ENCODE peak calls at places on chromosomes 13 and 19, in five cellular contexts. N, F, Z, S and B are unnamed samples.

GRCh38 chr13:106499905-106500304 is 35.6 kb downstream of the EFNB2 start:
- DNase-seq in N (no peak), F (no peak), Z (no peak), S (peak; percentile 66), B (no peak)

GRCh38 chr13:73578251-73578875 is 519.6 kb downstream of the KLF5 start:
- DNase-seq in N (no peak), F (no peak), Z (no peak), S (peak; percentile 47), B (no peak)

GRCh38 chr19:4043966-4044365 is 22.7 kb downstream of the ZBTB7A start:
- DNase-seq in N (no peak), F (no peak), Z (no peak), S (no peak), B (no peak)

GRCh38 chr19:3710265-3710812 is 2.2 kb downstream of the TJP3 start:
- DNase-seq in N (peak; percentile 15), F (peak; percentile 82), Z (no peak), S (peak; percentile 68), B (no peak)

GRCh38 chr13:76019421-76020044 is 383.4 kb downstream of the LMO7 start:
- DNase-seq in N (no peak), F (no peak), Z (peak; percentile 59), S (no peak), B (no peak)

GRCh38 chr13:27621366-27622101 is at the start of gene POLR1D:
- DNase-seq in N (peak; percentile 60), F (peak; percentile 38), Z (peak; percentile 66), S (peak; percentile 77), B (peak; percentile 81)

GRCh38 chr19:48746738-48747575 is at the start of gene IZUMO1:
- DNase-seq in N (peak; percentile 67), F (peak; percentile 99), Z (peak; percentile 80), S (peak; percentile 97), B (no peak)

GRCh38 chr13:28022848-28023518 is 34.5 kb upstream of the URAD start:
- DNase-seq in N (peak; percentile 28), F (no peak), Z (no peak), S (peak; percentile 13), B (no peak)

GRCh38 chr19:58551123-58551497 is 3.8 kb downstream of the CHMP2A start:
- DNase-seq in N (no peak), F (no peak), Z (no peak), S (no peak), B (no peak)

GRCh38 chr19:32624410-32624809 is 43.4 kb downstream of the PDCD5 start:
- DNase-seq in N (no peak), F (no peak), Z (no peak), S (peak; percentile 56), B (no peak)

GRCh38 chr13:98393873-98394272 is 183.0 kb downstream of the STK24 start:
- DNase-seq in N (no peak), F (no peak), Z (no peak), S (no peak), B (no peak)

DNA sequence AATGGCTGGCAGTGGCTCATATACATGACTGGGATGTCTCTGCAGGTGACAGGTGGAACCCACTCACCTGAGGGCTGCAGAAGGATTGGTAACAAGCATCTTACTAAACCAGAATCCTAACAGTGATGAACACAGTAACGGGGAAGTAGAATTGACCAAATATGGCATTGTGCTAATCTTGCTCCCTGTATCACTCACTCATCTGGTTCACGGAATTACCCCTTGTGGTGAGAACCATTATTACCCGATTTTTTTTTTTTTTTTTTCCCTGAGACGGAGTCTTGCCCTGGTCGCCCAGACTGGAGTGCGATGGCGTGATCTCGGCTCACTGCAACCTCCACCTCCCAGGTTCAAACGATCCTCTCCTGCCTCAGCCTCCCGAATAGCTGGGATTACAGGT is 69.5 kb downstream of the PTPRS start:
- DNase-seq in N (no peak), F (peak; percentile 24), Z (no peak), S (no peak), B (no peak)
- TF ChIP-seq CTCF in N (peak; percentile 32), F (no peak), Z (peak; percentile 57), S (peak; percentile 19), B (peak; percentile 61)

DNA sequence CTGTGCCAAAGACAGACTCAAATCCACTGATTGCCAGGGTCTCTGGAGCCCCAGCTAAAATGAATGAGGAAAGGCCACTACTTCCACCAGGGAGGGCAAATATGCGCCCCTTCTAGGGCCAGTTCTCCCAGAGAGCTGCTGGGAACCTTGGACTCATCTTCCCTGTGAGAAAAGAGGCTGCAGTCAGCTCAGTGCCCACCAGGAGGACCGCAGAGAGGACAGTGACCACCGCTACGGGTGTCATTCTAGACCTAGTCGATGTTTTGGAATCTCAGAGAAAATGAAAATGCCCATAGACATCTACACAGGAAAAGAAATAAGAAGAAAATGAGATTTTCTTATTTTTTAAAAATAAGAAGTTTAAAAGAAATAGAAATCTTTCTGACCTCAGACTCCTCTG is 235.1 kb downstream of the UQCRFS1 start:
- DNase-seq in N (no peak), F (no peak), Z (peak; percentile 37), S (no peak), B (no peak)
- TF ChIP-seq CTCF in N (peak; percentile 36), F (no peak), Z (peak; percentile 40), S (peak; percentile 11), B (peak; percentile 70)

DNA sequence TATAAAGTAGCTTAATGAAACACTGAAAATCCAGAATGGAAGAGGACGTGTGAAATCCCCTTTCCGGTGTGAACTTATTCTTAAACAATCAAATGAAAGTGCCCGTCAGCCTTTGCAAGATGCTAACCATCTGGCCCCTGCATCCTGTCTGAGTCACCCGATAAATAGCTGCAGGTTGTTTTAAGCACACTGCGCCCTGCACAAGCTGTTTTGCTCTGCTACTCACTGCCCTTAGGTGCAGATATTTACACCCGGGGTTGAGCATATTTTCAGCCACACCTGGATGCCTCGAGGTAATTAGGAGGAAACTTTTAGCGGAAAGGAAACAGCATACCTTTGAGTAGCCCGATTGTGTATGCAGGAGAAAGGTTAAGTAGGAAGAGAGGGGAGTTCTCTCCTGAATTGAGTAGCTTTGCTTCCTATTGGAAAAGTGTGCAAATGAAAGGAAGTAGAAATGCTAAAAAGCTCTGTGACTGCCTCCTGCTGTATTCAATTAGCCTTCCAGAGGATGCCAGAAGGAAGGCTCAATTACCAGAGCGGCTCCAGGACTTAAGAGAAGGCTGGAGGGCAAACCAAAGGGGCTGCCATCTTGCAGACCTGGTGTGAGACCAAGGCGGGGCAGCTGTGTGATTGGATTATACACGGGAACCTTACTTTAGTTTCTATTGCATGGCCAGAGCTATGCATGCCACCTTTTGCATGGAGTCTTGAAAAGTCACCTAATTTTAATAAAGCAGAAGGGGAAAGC is 42.5 kb downstream of the IRS2 start:
- DNase-seq in N (peak; percentile 66), F (peak; percentile 6), Z (peak; percentile 56), S (peak; percentile 84), B (peak; percentile 36)
- TF ChIP-seq CTCF in N (peak; percentile 17), F (no peak), Z (no peak), S (peak; percentile 19), B (no peak)

GRCh38 chr13:23740002-23740401 is 149.2 kb downstream of the MIPEP start:
- DNase-seq in N (no peak), F (no peak), Z (no peak), S (no peak), B (no peak)
- TF ChIP-seq CTCF in N (no peak), F (no peak), Z (no peak), S (no peak), B (no peak)

DNA sequence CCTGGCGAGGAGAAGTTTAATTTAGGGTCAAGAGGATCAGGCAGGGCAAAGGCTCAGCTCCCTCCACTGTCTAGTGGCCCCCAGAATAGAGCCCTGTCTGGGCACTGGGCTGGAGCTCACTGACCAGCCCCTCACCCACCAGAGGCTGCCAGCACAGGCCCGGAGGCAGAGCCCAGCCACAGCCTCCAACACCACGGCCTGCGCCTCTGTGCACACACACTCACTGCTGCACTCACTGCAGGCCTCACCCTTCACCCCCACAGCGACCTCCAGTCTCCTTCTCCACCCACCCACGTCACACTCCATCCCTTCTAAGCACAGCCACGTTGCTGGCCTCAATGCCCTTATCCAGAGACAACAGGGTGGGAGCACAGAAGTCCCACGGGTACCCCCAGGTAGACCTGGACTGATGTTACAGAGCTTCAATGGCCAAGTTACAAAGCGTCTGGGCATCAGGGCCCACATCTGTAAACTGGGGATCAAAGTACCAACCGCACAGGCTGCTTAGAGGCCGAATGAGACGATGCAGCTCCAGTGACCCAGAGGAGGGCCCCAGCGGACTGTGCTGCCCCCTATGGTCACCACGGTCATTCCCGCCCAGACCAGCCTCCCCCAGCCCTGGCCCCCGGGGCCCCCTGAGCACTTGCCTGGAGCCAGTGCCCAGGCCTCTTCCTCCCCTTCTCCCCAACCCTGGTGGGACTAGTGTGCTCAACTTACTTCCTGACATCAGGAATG is 4.5 kb upstream of the PRKD2 start:
- DNase-seq in N (no peak), F (peak; percentile 59), Z (peak; percentile 60), S (no peak), B (no peak)
- TF ChIP-seq CTCF in N (no peak), F (peak; percentile 17), Z (peak; percentile 29), S (no peak), B (peak; percentile 54)

GRCh38 chr19:31364956-31365355 is 15.7 kb upstream of the TSHZ3 start:
- DNase-seq in N (no peak), F (no peak), Z (no peak), S (no peak), B (no peak)
- TF ChIP-seq CTCF in N (no peak), F (no peak), Z (no peak), S (no peak), B (peak; percentile 39)

DNA sequence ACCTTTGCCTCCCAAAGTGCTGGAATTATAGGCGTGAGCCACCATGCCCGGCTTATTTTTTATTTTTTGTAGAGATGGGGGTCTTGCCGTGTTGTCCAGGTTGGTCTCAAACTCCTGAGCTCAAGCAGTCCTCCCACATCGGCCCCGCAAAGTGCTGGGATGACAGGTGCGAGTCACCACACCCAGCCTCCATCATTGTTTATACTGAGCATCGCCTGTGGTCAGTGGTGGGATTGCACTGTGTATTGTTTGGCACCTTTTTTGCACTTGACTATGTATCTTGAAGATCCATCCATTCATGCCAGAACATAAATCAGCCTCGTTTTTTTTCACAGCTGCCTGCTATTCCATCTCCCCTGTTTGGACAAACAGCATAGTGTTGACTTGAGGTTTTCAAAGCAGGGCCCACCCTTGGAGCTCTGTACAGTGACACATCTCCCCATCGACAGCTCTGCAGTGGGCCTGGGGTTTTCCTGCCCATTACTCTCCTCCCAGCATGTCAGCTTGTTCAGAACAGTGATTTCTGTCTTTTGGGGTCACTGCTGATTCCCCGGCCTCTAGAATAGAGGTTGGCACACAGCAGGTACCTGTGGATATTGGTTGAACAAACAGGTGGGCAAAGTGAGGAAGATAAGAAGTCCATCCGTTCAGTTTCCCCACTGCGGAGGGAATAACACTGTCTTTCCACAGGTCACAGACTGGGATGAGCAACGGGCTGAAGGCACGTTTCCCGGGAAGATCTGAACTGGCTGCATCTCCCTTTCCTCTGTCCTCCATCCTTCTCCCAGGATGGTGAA is 8.2 kb upstream of the UPK1A start:
- DNase-seq in N (no peak), F (peak; percentile 68), Z (no peak), S (no peak), B (no peak)
- TF ChIP-seq CTCF in N (peak; percentile 1), F (no peak), Z (peak; percentile 58), S (no peak), B (peak; percentile 42)

GRCh38 chr13:51823351-51823750 is 19.4 kb upstream of the DHRS12 start:
- DNase-seq in N (no peak), F (no peak), Z (no peak), S (peak; percentile 25), B (no peak)

GRCh38 chr13:51823861-51824260 is 19.9 kb upstream of the DHRS12 start:
- DNase-seq in N (no peak), F (no peak), Z (no peak), S (peak; percentile 64), B (no peak)

GRCh38 chr13:51821666-51822065 is 17.7 kb upstream of the DHRS12 start:
- DNase-seq in N (no peak), F (no peak), Z (no peak), S (no peak), B (no peak)

GRCh38 chr13:51819544-51819943 is 15.6 kb upstream of the DHRS12 start:
- DNase-seq in N (no peak), F (no peak), Z (no peak), S (no peak), B (no peak)

GRCh38 chr13:51822106-51822840 is 18.3 kb upstream of the DHRS12 start:
- DNase-seq in N (no peak), F (no peak), Z (no peak), S (no peak), B (no peak)
- TF ChIP-seq CTCF in N (no peak), F (no peak), Z (no peak), S (no peak), B (no peak)